ENCODE peak calls at places on chromosome 22, in four cellular contexts. Q is left ventricle myocardium inferior, F is MM.1S, C is heart left ventricle. I is an unnamed sample.

GRCh38 chr22:19152942-19153883 is 3.1 kb upstream of the GSC2 start:
- DNase-seq in F (no peak), C (no peak), Q (no peak), I (no peak)

GRCh38 chr22:23225724-23226496 is 45.6 kb downstream of the BCR start:
- DNase-seq in Q (peak; percentile 62), F (no peak), C (peak; percentile 41), I (peak; percentile 92)

GRCh38 chr22:33465554-33465953 is 407.4 kb upstream of the SYN3 start:
- DNase-seq in Q (no peak), F (no peak), C (peak; percentile 13), I (no peak)

GRCh38 chr22:44891293-44891747 is 118.5 kb downstream of the PHF21B start:
- DNase-seq in Q (no peak), C (no peak), F (no peak), I (no peak)

GRCh38 chr22:43846966-43847365 is 15.3 kb downstream of the SULT4A1 start:
- DNase-seq in F (no peak), C (no peak), Q (no peak), I (no peak)

GRCh38 chr22:19889951-19890350 is 35.3 kb upstream of the GNB1L start:
- DNase-seq in F (no peak), C (no peak), Q (no peak), I (no peak)

GRCh38 chr22:40524392-40525249 is 111.9 kb downstream of the MRTFA start:
- DNase-seq in F (no peak), Q (no peak), C (no peak), I (peak; percentile 68)

GRCh38 chr22:50502628-50503474 is 4.7 kb downstream of the LMF2 start:
- DNase-seq in Q (no peak), C (no peak), F (no peak), I (no peak)

GRCh38 chr22:36486619-36487384 is 5.4 kb upstream of the TXN2 start:
- DNase-seq in F (peak; percentile 69), C (peak; percentile 46), Q (no peak), I (peak; percentile 48)

GRCh38 chr22:29272624-29273023 is 4.6 kb downstream of the EWSR1 start:
- DNase-seq in F (no peak), Q (no peak), C (no peak), I (no peak)

GRCh38 chr22:21450858-21451331 is 16.3 kb upstream of the TMEM191C start:
- DNase-seq in F (no peak), C (no peak), Q (no peak), I (no peak)

GRCh38 chr22:21449531-21450319 is 17.5 kb upstream of the TMEM191C start:
- DNase-seq in Q (no peak), F (no peak), C (no peak), I (no peak)

GRCh38 chr22:21451545-21452520 is 15.4 kb upstream of the TMEM191C start:
- DNase-seq in F (no peak), Q (no peak), C (no peak), I (no peak)

GRCh38 chr22:21448627-21449416 is 18.4 kb upstream of the TMEM191C start:
- DNase-seq in C (no peak), F (no peak), Q (no peak), I (no peak)

GRCh38 chr22:21450320-21450831 is 16.8 kb upstream of the TMEM191C start:
- DNase-seq in F (no peak), C (no peak), Q (no peak), I (no peak)
- TF ChIP-seq CTCF in F (no peak), C (no peak), Q (no peak), I (no peak)

DNA sequence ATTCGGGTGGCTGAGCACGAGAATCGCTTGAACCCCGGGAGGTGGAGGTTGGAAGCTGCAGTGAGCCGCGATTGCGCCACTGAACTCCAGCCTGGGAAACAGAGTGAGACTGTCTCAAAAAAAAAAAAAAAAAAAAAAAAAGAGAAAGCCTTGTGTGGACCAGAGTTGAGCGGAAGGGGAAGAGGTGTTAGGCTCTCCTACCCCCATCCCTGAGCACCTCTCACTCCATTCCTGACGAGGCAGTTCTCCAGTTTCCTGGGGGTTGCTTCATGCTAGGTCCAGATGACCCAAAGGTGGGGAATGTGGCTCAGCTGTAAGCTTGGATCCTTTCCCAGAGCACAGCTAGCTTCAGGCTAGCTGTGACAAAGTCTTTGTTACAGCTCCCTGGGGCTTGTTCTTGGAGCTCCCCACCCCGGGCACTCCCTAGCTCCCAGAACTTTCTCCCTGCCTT is 8.8 kb upstream of the DNAL4 start:
- DNase-seq in C (no peak), F (no peak), Q (no peak), I (peak; percentile 98)
- TF ChIP-seq CTCF in C (no peak), F (no peak), Q (no peak), I (no peak)

DNA sequence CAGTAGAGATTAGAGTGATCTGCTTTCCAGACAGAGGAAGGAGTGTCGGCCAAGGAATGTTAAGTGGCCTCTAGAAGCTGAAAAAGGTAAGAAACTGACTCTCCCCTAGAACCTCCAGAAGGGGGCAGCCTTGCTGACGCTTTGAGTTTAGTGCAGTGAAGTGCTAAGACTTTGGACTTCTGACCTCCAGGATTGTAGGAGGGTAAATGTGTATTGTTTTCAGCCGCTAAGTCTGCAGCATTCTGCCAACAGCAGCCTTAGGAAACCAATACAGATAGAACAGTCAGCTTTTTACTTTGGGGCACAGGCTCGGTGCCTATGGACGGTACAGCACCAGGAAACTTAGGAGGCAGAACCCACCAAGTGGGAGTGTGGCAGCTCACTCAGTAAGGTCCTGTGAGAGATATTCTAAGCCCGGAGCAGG is 3.6 kb upstream of the TBC1D22A start:
- DNase-seq in F (peak; percentile 78), C (no peak), Q (no peak), I (peak; percentile 79)
- TF ChIP-seq CTCF in F (peak; percentile 79), C (peak; percentile 76), Q (peak; percentile 81), I (peak; percentile 64)

GRCh38 chr22:17201285-17201945 is 17.8 kb downstream of the ADA2 start:
- DNase-seq in Q (no peak), C (no peak), F (no peak), I (no peak)

GRCh38 chr22:17205432-17205831 is 13.8 kb downstream of the ADA2 start:
- DNase-seq in F (peak; percentile 41), C (no peak), Q (no peak), I (no peak)
- TF ChIP-seq CTCF in F (peak; percentile 42), C (no peak), Q (no peak), I (no peak)

GRCh38 chr22:41766476-41766875 is 34.0 kb upstream of the CCDC134 start:
- DNase-seq in F (no peak), Q (no peak), C (no peak), I (no peak)

GRCh38 chr22:41768420-41768819 is 32.1 kb upstream of the CCDC134 start:
- DNase-seq in C (no peak), Q (no peak), F (no peak), I (peak; percentile 47)

GRCh38 chr22:41758231-41758630 is 42.2 kb upstream of the CCDC134 start:
- DNase-seq in Q (no peak), C (no peak), F (no peak), I (no peak)

GRCh38 chr22:41757507-41757906 is 43.0 kb upstream of the CCDC134 start:
- DNase-seq in F (no peak), C (no peak), Q (no peak), I (no peak)

DNA sequence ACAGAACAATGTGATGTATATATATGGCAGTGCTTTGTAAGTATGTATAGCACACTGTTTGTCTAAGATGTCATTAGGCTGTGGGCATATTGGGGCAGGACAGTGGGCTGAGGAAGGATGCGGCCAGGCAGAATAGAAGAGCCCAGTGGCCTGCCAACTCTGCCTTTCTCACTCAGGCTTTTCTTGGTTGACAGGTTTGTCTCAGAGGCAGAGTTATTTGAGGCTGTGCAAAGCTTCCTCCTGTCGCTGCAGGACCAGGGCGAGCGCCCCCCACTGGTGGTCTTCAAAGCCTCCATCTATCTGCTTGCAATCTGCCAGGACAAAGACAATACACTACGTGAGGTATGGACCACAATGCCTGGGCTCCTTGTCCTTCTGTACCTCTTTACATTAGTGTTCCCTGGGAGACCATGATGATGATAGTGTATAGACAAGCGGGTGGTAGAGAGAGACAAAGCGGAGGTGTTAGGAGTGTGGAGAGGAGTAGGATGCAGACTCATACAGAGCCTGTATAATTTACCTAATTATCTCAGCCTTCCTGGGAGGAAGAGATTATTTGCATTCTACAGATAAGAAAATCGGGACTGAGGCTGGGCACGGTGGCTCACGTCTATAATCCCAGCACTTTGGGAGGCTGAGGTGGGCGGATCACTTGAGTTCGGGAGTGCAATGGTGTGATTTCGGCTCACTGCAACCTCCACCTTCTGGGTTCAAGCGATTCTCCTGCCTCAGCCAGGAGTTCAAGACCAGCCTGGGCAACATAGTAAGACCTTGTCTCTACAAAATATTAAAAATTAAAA is 37.3 kb upstream of the CCDC134 start:
- DNase-seq in C (no peak), F (peak; percentile 61), Q (no peak), I (peak; percentile 36)
- TF ChIP-seq CTCF in C (peak; percentile 24), F (peak; percentile 68), Q (peak; percentile 38), I (peak; percentile 27)

DNA sequence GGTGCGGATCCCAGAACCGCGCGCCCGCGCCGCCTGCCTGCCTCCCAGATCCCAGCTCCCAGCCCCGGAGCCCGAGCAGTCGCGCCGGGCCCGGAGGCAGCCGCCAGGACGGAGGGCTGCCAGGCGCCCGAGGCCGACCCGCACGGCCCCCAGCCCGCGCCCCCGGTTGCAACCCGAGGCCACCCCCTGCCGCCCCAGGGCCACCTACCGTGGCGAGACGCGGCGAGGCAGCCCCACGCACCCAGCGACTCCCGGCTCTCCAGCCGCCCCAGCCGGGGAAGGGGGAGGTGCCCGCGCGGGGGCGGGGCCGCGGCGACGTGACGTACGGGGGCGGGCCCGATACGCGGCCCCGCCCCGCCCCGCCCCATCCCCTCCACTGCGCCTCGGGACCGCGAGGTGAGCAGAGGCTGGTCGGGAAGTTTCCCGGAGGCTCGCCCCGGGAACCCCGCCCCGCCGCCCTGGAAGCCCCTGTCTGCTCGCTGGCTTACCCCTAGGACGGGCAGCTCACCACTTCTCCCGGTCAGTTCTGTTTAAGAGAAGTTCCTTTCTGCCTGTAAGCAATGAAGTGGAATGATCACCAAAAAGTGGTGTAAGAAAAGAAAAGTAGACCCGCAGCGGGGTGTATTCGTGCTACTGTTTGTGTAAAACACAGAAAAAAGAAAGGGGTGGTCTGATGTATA is at the start of gene TPST2:
- DNase-seq in C (peak; percentile 83), F (peak; percentile 82), Q (peak; percentile 80), I (peak; percentile 73)
- TF ChIP-seq CTCF in C (no peak), F (no peak), Q (peak; percentile 31), I (no peak)

GRCh38 chr22:17787159-17788022 is 13.1 kb upstream of the BID start:
- DNase-seq in F (no peak), Q (no peak), C (no peak), I (no peak)

GRCh38 chr22:17783773-17784480 is 9.7 kb upstream of the BID start:
- DNase-seq in Q (no peak), F (no peak), C (no peak), I (no peak)

GRCh38 chr22:17786435-17787158 is 12.3 kb upstream of the BID start:
- DNase-seq in C (peak; percentile 83), Q (peak; percentile 85), F (no peak), I (peak; percentile 76)

GRCh38 chr22:17784776-17785175 is 10.5 kb upstream of the BID start:
- DNase-seq in C (no peak), Q (no peak), F (no peak), I (no peak)

GRCh38 chr22:17785185-17786184 is 11.2 kb upstream of the BID start:
- DNase-seq in F (peak; percentile 71), Q (peak; percentile 54), C (no peak), I (peak; percentile 55)
- TF ChIP-seq CTCF in F (peak; percentile 79), Q (peak; percentile 66), C (peak; percentile 65), I (peak; percentile 46)